ENCODE peak calls at places on chromosomes 2 and 18, in four cellular contexts. One of them, this sample, is unnamed.

GRCh38 chr2:128438586-128438985 is 119.9 kb upstream of the HS6ST1 start:
- DNase-seq in H1: no peak
- DNase-seq in K562: no peak
- DNase-seq in HepG2: no peak
- DNase-seq in this sample: no peak

GRCh38 chr2:9004338-9005204 is 1.1 kb upstream of the MBOAT2 start:
- DNase-seq in K562: peak
- DNase-seq in H1: no peak
- DNase-seq in HepG2: no peak
- DNase-seq in this sample: no peak

GRCh38 chr2:31893093-31893492 is 117.7 kb downstream of the MEMO1 start:
- DNase-seq in H1: no peak
- DNase-seq in K562: no peak
- DNase-seq in HepG2: no peak
- DNase-seq in this sample: no peak

GRCh38 chr2:108370080-108370479 is 7.7 kb upstream of the SULT1C4 start:
- DNase-seq in H1: no peak
- DNase-seq in K562: no peak
- DNase-seq in HepG2: peak
- DNase-seq in this sample: no peak

GRCh38 chr2:202638710-202639109 is 3.9 kb downstream of the FAM117B start:
- DNase-seq in K562: no peak
- DNase-seq in HepG2: no peak
- DNase-seq in H1: no peak
- DNase-seq in this sample: no peak

GRCh38 chr2:52611757-52612156 is 1155.8 kb upstream of the CHAC2 start:
- DNase-seq in K562: no peak
- DNase-seq in HepG2: no peak
- DNase-seq in H1: no peak
- DNase-seq in this sample: no peak

GRCh38 chr18:12391487-12392136 is 14.6 kb upstream of the AFG3L2 start:
- DNase-seq in HepG2: peak
- DNase-seq in K562: peak
- DNase-seq in H1: no peak
- DNase-seq in this sample: peak

GRCh38 chr2:74762789-74763188 is 71.1 kb upstream of the HK2 start:
- DNase-seq in HepG2: peak
- DNase-seq in K562: no peak
- DNase-seq in H1: no peak
- DNase-seq in this sample: no peak

GRCh38 chr2:134391751-134392160 is 137.9 kb downstream of the MGAT5 start:
- DNase-seq in H1: no peak
- DNase-seq in K562: no peak
- DNase-seq in HepG2: no peak
- DNase-seq in this sample: peak

GRCh38 chr18:54939375-54939917 is 19.8 kb downstream of the CCDC68 start:
- DNase-seq in K562: no peak
- DNase-seq in H1: no peak
- DNase-seq in HepG2: peak
- DNase-seq in this sample: no peak

GRCh38 chr2:24365051-24365450 is 4.7 kb upstream of the ITSN2 start:
- DNase-seq in H1: no peak
- DNase-seq in HepG2: no peak
- DNase-seq in K562: no peak
- DNase-seq in this sample: no peak

GRCh38 chr2:188314314-188315054 is 22.8 kb downstream of the GULP1 start:
- DNase-seq in H1: no peak
- DNase-seq in HepG2: no peak
- DNase-seq in K562: no peak
- DNase-seq in this sample: no peak

GRCh38 chr2:122191331-122191730 is 435.9 kb downstream of the TSN start:
- DNase-seq in H1: no peak
- DNase-seq in HepG2: peak
- DNase-seq in K562: peak
- DNase-seq in this sample: peak

GRCh38 chr2:216539791-216540241 is 41.2 kb downstream of the RPL37A start:
- DNase-seq in K562: no peak
- DNase-seq in HepG2: no peak
- DNase-seq in H1: no peak
- DNase-seq in this sample: no peak

DNA sequence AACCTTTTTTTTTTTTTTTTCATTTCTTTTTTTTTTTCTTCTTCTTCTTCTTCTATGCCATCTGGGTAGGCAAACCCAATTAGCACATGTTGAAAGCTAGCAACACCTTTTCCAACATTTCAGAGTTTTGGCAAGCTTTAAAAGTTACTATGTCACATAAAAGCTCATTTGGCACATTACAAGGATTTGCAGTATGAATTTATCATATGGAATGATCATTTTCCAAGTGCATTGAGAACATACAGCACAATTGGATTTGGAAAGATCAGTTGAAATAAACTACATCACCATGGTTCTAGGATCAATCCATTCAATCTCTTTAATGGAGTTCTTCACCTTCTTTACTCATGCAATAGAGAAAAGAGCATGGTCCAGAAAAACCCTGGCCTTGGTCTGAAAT is 846.9 kb downstream of the LRRTM4 start:
- DNase-seq in K562: no peak
- DNase-seq in HepG2: no peak
- DNase-seq in H1: no peak
- DNase-seq in this sample: no peak
- H3K27ac ChIP-seq in K562: no peak
- H3K27ac ChIP-seq in HepG2: no peak
- H3K27ac ChIP-seq in H1: no peak
- H3K27ac ChIP-seq in this sample: no peak

GRCh38 chr2:39587641-39588040 is 78.1 kb upstream of the TMEM178A start:
- DNase-seq in K562: no peak
- DNase-seq in H1: no peak
- DNase-seq in HepG2: no peak
- DNase-seq in this sample: no peak

GRCh38 chr2:39583781-39584180 is 81.9 kb upstream of the TMEM178A start:
- DNase-seq in K562: no peak
- DNase-seq in HepG2: no peak
- DNase-seq in H1: no peak
- DNase-seq in this sample: no peak

GRCh38 chr2:39581866-39582265 is 83.9 kb upstream of the TMEM178A start:
- DNase-seq in H1: no peak
- DNase-seq in HepG2: no peak
- DNase-seq in K562: no peak
- DNase-seq in this sample: no peak

GRCh38 chr2:39584283-39584972 is 81.3 kb upstream of the TMEM178A start:
- DNase-seq in K562: no peak
- DNase-seq in HepG2: no peak
- DNase-seq in H1: no peak
- DNase-seq in this sample: no peak

DNA sequence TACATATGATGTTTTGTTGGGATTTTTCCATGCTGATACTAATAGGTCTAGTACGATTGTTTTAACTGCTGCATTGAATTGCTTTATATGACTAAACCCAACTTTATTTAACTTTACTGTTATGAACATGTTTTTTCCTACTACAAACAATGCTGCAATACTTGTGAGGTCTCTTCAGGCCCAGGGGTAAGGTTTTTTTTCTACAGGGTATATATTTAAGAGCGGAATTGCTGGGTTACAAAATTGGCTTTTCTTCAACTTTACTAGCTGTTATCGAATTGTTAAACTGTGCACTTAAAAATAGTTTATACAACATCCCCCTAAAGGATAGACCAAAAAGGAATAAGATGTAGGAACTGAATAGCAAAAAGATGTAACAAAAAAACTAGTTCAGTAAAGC is 78.5 kb upstream of the TMEM178A start:
- DNase-seq in HepG2: no peak
- DNase-seq in K562: no peak
- DNase-seq in H1: no peak
- DNase-seq in this sample: no peak
- TF ChIP-seq FOSL1 in HepG2: no peak
- TF ChIP-seq FOSL1 in K562: no peak
- TF ChIP-seq FOSL1 in H1: no peak
- TF ChIP-seq FOSL1 in this sample: no peak

GRCh38 chr18:59960272-59960671 is 60.5 kb downstream of the PMAIP1 start:
- DNase-seq in HepG2: no peak
- DNase-seq in K562: no peak
- DNase-seq in H1: no peak
- DNase-seq in this sample: no peak

GRCh38 chr18:59961086-59961485 is 61.3 kb downstream of the PMAIP1 start:
- DNase-seq in HepG2: no peak
- DNase-seq in H1: no peak
- DNase-seq in K562: no peak
- DNase-seq in this sample: no peak

GRCh38 chr18:59957957-59958356 is 58.2 kb downstream of the PMAIP1 start:
- DNase-seq in HepG2: peak
- DNase-seq in K562: peak
- DNase-seq in H1: no peak
- DNase-seq in this sample: peak

GRCh38 chr18:59959079-59959478 is 59.3 kb downstream of the PMAIP1 start:
- DNase-seq in K562: no peak
- DNase-seq in H1: no peak
- DNase-seq in HepG2: no peak
- DNase-seq in this sample: peak

DNA sequence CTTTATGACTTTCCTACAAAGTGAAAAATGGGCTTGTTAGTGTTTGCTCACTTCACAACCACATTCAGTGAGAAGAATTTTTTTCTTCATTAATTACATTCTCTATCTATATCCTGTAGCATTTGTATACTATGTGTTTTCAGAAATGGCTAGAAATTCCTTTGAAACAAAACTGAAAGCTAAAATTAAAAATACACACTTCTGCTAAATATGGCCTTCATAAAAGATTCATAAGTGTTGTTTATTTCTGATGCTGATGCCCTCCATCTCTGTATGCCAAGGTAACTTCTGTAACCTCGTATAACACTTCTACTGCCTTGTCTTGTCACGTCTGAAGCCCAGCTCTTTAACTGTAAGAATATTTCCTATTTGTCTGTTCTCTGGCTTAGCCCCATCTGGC is 59.8 kb downstream of the PMAIP1 start:
- DNase-seq in K562: no peak
- DNase-seq in H1: no peak
- DNase-seq in HepG2: no peak
- DNase-seq in this sample: no peak
- H3K27ac ChIP-seq in K562: no peak
- H3K27ac ChIP-seq in H1: no peak
- H3K27ac ChIP-seq in HepG2: no peak
- H3K27ac ChIP-seq in this sample: peak

GRCh38 chr2:36701391-36701795 is 4.9 kb downstream of the VIT start:
- DNase-seq in H1: no peak
- DNase-seq in HepG2: no peak
- DNase-seq in K562: no peak
- DNase-seq in this sample: no peak
- TF ChIP-seq FOSL1 in H1: no peak
- TF ChIP-seq FOSL1 in HepG2: no peak
- TF ChIP-seq FOSL1 in K562: no peak
- TF ChIP-seq FOSL1 in this sample: no peak

DNA sequence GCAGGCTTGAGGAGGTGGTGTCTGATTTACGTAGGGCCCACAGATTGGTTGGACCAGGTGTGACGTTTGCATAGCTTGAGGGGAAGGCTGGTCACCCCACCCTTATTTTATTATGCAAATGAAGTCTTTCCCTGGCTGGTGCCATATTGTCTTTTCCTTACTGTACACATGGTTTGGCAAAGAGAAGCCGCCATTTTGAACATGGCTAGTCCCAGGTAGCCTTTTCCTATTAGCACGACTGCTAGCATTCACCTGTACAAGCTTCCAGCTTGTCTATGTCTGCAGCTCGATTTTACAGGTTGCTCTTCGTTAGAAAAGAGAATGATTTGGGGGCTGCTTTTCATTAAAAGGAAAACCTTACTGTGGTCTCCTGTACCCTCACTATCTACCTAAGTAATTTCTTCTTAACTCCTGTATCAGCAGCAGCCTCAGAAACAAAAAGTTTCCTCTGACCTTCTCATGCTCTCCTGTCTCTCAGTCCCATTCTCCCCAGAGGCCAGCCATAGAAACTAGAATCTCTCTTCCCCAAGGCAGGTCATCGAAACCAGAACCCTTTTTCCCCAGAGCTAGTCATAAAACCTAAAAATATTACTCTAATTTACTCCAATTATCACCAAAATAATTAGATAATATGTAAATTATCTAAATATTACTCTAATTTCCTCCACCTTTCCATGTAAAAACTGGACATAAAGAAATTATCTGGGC is 151.8 kb downstream of the B3GNT2 start:
- DNase-seq in HepG2: no peak
- DNase-seq in H1: no peak
- DNase-seq in K562: no peak
- DNase-seq in this sample: no peak
- H3K27ac ChIP-seq in HepG2: no peak
- H3K27ac ChIP-seq in H1: no peak
- H3K27ac ChIP-seq in K562: no peak
- H3K27ac ChIP-seq in this sample: no peak

GRCh38 chr18:48665654-48666053 is 126.8 kb downstream of the CTIF start:
- DNase-seq in HepG2: no peak
- DNase-seq in K562: no peak
- DNase-seq in H1: no peak
- DNase-seq in this sample: no peak

GRCh38 chr18:48668466-48669179 is 129.8 kb downstream of the CTIF start:
- DNase-seq in K562: no peak
- DNase-seq in HepG2: no peak
- DNase-seq in H1: no peak
- DNase-seq in this sample: no peak

GRCh38 chr18:48666613-48667012 is 127.8 kb downstream of the CTIF start:
- DNase-seq in H1: no peak
- DNase-seq in K562: no peak
- DNase-seq in HepG2: no peak
- DNase-seq in this sample: no peak

GRCh38 chr18:48669180-48669675 is 130.4 kb downstream of the CTIF start:
- DNase-seq in H1: no peak
- DNase-seq in K562: no peak
- DNase-seq in HepG2: no peak
- DNase-seq in this sample: no peak

DNA sequence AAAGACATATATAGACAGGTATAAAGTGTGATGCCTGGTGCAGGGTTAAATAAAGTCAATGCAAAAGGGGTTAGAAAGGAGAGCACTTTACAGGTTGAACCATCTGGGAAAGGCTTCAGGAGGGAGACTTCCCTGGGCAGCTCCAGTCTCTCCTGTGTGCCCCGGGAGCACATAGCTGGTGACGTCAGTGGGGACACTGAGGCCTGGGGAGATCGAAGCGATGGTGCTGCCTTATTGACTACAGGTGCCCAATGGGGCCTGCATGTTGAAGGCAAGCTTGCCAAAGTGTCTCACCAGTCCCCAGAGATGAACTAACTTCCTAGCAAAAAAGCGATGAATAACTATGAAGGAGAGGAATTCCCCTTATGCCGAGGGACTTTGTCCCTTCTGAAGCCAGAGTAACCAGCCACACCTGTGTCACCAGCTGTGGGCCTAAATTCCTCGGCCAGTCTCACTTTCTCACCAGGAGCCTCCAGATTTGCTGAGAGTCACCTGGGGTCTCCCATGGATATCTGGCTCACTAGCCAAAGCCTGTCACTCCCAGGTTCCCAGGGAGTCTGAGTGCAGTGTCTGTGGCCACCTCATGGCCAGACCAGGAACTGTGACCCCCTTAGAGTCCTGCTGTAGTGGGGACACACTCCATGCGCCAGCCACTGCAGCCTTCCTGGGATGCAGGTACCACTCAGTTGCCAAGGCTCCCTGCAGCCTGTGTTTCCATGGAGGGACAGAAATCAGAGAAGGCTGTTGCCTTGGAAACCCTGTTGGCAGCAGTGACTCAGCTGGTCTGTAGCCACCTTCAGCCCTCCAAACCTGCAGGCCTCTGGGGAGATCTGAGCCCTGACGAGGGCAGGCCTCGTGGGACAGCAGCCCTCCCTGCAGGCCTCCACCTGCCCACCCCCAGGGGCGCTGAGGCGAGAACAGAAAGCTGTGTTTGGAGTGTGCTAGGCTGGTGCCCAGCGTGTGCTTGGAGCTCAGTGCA is 128.7 kb downstream of the CTIF start:
- DNase-seq in K562: no peak
- DNase-seq in HepG2: peak
- DNase-seq in H1: no peak
- DNase-seq in this sample: no peak
- TF ChIP-seq FOSL1 in K562: no peak
- TF ChIP-seq FOSL1 in HepG2: no peak
- TF ChIP-seq FOSL1 in H1: no peak
- TF ChIP-seq FOSL1 in this sample: no peak

This sample was measured in HCT116.